ENCODE peak calls at places on chromosomes 6 and 20, in six cellular contexts. H is neuronal stem cell, R is A673, U is tibial artery, P is ascending aorta, L is RWPE2. T is an unnamed sample. For H3K27me3 and H3K36me3, the result is how much of the 10 kb centered on the place peaks cover.

GRCh38 chr6:150025201-150025917 is at the start of gene RAET1L:
- DNase-seq in H (no peak), R (peak), U (no peak), P (peak), L (no peak), T (peak)

GRCh38 chr6:30100585-30101422 is 12.1 kb downstream of the TRIM31 start:
- DNase-seq in H (no peak), R (no peak), U (no peak), P (no peak), L (no peak), T (peak)

GRCh38 chr6:11755725-11756124 is 22.9 kb downstream of the ADTRP start:
- DNase-seq in H (no peak), R (no peak), U (no peak), P (no peak), L (no peak), T (no peak)

GRCh38 chr6:77653817-77654216 is 978 bp downstream of the MEI4 start:
- DNase-seq in H (no peak), R (no peak), U (no peak), P (no peak), L (no peak), T (no peak)

GRCh38 chr6:16254535-16254934 is 16.1 kb downstream of the GMPR start:
- DNase-seq in H (no peak), R (no peak), U (no peak), P (no peak), L (no peak), T (no peak)

GRCh38 chr6:24536466-24536865 is 41.7 kb downstream of the ALDH5A1 start:
- DNase-seq in H (no peak), R (peak), U (no peak), P (no peak), L (no peak), T (no peak)

GRCh38 chr6:64489760-64490159 is 854.2 kb downstream of the PHF3 start:
- DNase-seq in H (no peak), R (no peak), U (no peak), P (no peak), L (no peak), T (no peak)

GRCh38 chr6:119881416-119881815 is 531.9 kb upstream of the MAN1A1 start:
- DNase-seq in H (no peak), R (no peak), U (no peak), P (no peak), L (no peak), T (no peak)

GRCh38 chr6:32700391-32701040 is 34.1 kb upstream of the HLA-DQB1 start:
- DNase-seq in H (peak), R (peak), U (no peak), P (no peak), L (no peak), T (peak)

GRCh38 chr6:7919871-7920270 is 9.3 kb upstream of the TXNDC5 start:
- DNase-seq in H (no peak), R (peak), U (no peak), P (no peak), L (peak), T (no peak)

GRCh38 chr6:152642578-152643375 is 5.6 kb upstream of the SYNE1 start:
- DNase-seq in H (peak), R (peak), U (peak), P (no peak), L (peak), T (peak)

GRCh38 chr6:90403489-90404381 is 107.1 kb upstream of the BACH2 start:
- DNase-seq in H (no peak), R (peak), U (no peak), P (no peak), L (no peak), T (peak)

GRCh38 chr6:29759457-29759856 is 36.2 kb downstream of the HLA-F start:
- DNase-seq in H (no peak), R (no peak), U (no peak), P (no peak), L (no peak), T (peak)

GRCh38 chr6:16345449-16346330 is 107.3 kb downstream of the GMPR start:
- DNase-seq in H (no peak), R (peak), U (no peak), P (no peak), L (no peak), T (peak)

GRCh38 chr6:163195721-163196691 is 218.5 kb upstream of the QKI start:
- DNase-seq in H (no peak), R (no peak), U (no peak), P (no peak), L (no peak), T (peak)

GRCh38 chr6:32844839-32845372 is 1.1 kb upstream of the PSMB8 start:
- DNase-seq in H (no peak), R (no peak), U (no peak), P (no peak), L (no peak), T (no peak)

GRCh38 chr6:7998103-7998725 is 66.0 kb downstream of the BLOC1S5 start:
- DNase-seq in H (no peak), R (no peak), U (no peak), P (no peak), L (no peak), T (no peak)

GRCh38 chr6:76633259-76633658 is 560.8 kb upstream of the IMPG1 start:
- DNase-seq in H (no peak), R (no peak), U (no peak), P (no peak), L (no peak), T (peak)

GRCh38 chr6:152380993-152381898 is 255.9 kb downstream of the SYNE1 start:
- DNase-seq in H (peak), R (peak), U (peak), P (peak), L (peak), T (no peak)

GRCh38 chr6:4349323-4349722 is 213.9 kb upstream of the ECI2 start:
- DNase-seq in H (no peak), R (no peak), U (no peak), P (no peak), L (no peak), T (no peak)

GRCh38 chr20:19758888-19759331 is 852 bp downstream of the RIN2 start:
- DNase-seq in H (peak), R (peak), U (peak), P (peak), L (no peak), T (peak)

GRCh38 chr6:170075659-170076223 is 215.1 kb downstream of the DLL1 start:
- DNase-seq in H (no peak), R (no peak), U (no peak), P (peak), L (peak), T (no peak)

GRCh38 chr20:52859156-52859887 is 112.8 kb upstream of the TSHZ2 start:
- DNase-seq in H (no peak), R (no peak), U (no peak), P (no peak), L (no peak), T (peak)

GRCh38 chr6:128235556-128235955 is 284.8 kb downstream of the PTPRK start:
- DNase-seq in H (no peak), R (no peak), U (no peak), P (no peak), L (no peak), T (no peak)

GRCh38 chr6:170286934-170287265 is 4.0 kb downstream of the DLL1 start:
- DNase-seq in H (peak), R (no peak), U (no peak), P (no peak), L (no peak), T (no peak)

GRCh38 chr6:110826236-110827129 is 11.2 kb upstream of the CDK19 start:
- DNase-seq in H (no peak), R (no peak), U (peak), P (no peak), L (no peak), T (no peak)

GRCh38 chr6:159981591-159982245 is 12.8 kb downstream of the IGF2R start:
- DNase-seq in H (no peak), R (no peak), U (peak), P (no peak), L (no peak), T (no peak)

GRCh38 chr6:5818959-5819358 is 187.8 kb downstream of the NRN1 start:
- DNase-seq in H (no peak), R (no peak), U (no peak), P (no peak), L (no peak), T (no peak)

GRCh38 chr20:48875233-48875913 is 46.1 kb upstream of the ARFGEF2 start:
- DNase-seq in H (no peak), R (no peak), U (no peak), P (no peak), L (no peak), T (no peak)

GRCh38 chr20:58225490-58226200 is 2.8 kb downstream of the ANKRD60 start:
- DNase-seq in H (no peak), R (no peak), U (peak), P (no peak), L (peak), T (no peak)

GRCh38 chr6:98824163-98824906 is 10.0 kb upstream of the POU3F2 start:
- DNase-seq in H (peak), R (peak), U (no peak), P (no peak), L (no peak), T (peak)

GRCh38 chr6:99521557-99522286 is 6.5 kb upstream of the USP45 start:
- DNase-seq in H (no peak), R (peak), U (peak), P (no peak), L (no peak), T (no peak)

GRCh38 chr6:46781478-46782378 is 11.5 kb upstream of the MEP1A start:
- DNase-seq in H (peak), R (peak), U (peak), P (peak), L (no peak), T (peak)

GRCh38 chr6:70413829-70414494 is 654 bp downstream of the FAM135A start:
- DNase-seq in H (peak), R (peak), U (no peak), P (no peak), L (no peak), T (peak)

GRCh38 chr6:55040102-55040848 is 134.0 kb upstream of the HCRTR2 start:
- DNase-seq in H (no peak), R (no peak), U (no peak), P (no peak), L (no peak), T (no peak)

GRCh38 chr20:32626859-32627636 is 41.9 kb upstream of the NOL4L start:
- DNase-seq in H (no peak), R (no peak), U (no peak), P (no peak), L (peak), T (peak)
- H3K4me3 ChIP-seq in H (no peak), R (no peak), U (no peak), P (no peak), L (no peak), T (no peak)

DNA sequence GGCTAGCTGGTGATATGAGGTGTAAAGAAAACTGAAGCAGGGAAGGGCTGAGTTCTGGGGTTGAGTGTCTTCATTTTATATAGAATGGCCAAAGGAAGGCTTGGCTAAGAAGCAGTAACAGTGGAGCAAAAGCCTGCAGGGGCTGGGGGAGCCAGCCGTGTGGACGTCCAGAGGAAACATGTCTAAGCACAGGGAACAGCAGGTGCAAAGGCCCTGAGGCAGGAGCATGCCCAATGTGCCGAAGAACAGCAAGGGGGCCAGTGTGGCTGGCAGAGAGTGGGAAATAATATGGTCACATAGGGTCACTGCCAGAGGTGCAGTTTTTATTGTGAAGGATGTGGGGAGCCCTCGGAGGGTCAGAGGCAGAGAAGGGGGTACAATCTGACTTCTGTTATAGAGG is 60.5 kb upstream of the KCNG1 start:
- DNase-seq in H (no peak), R (no peak), U (no peak), P (no peak), L (peak), T (no peak)
- H3K27me3 ChIP-seq in H (under half), R (under half), U (under half), P (under half), L (under half), T (under half)

GRCh38 chr20:47216819-47217410 is 139.6 kb downstream of the ZMYND8 start:
- DNase-seq in H (no peak), R (no peak), U (no peak), P (no peak), L (no peak), T (no peak)
- H3K36me3 ChIP-seq in H (half or more), R (under half), U (half or more), P (half or more), L (half or more), T (under half)

GRCh38 chr6:113971786-113972185 is 838 bp upstream of the HDAC2 start:
- DNase-seq in H (no peak), R (peak), U (no peak), P (no peak), L (no peak), T (peak)
- H3K4me3 ChIP-seq in H (peak), R (no peak), U (peak), P (peak), L (peak), T (no peak)

GRCh38 chr20:23877524-23877923 is 2.0 kb downstream of the CST5 start:
- DNase-seq in H (no peak), R (no peak), U (no peak), P (no peak), L (no peak), T (no peak)
- H3K27me3 ChIP-seq in H (under half), R (under half), U (under half), P (under half), L (under half), T (under half)

GRCh38 chr6:35084041-35084491 is 57.1 kb downstream of the TCP11 start:
- DNase-seq in H (no peak), R (no peak), U (peak), P (peak), L (no peak), T (peak)

GRCh38 chr6:35086282-35086632 is 54.9 kb downstream of the TCP11 start:
- DNase-seq in H (no peak), R (no peak), U (no peak), P (no peak), L (no peak), T (no peak)

GRCh38 chr6:35085359-35086281 is 55.5 kb downstream of the TCP11 start:
- DNase-seq in H (no peak), R (no peak), U (no peak), P (peak), L (no peak), T (peak)

GRCh38 chr6:35083507-35083906 is 57.6 kb downstream of the TCP11 start:
- DNase-seq in H (no peak), R (no peak), U (no peak), P (peak), L (no peak), T (peak)

GRCh38 chr6:35084511-35085203 is 56.5 kb downstream of the TCP11 start:
- DNase-seq in H (no peak), R (no peak), U (peak), P (peak), L (peak), T (peak)
- H3K36me3 ChIP-seq in H (half or more), R (under half), U (half or more), P (half or more), L (under half), T (under half)

DNA sequence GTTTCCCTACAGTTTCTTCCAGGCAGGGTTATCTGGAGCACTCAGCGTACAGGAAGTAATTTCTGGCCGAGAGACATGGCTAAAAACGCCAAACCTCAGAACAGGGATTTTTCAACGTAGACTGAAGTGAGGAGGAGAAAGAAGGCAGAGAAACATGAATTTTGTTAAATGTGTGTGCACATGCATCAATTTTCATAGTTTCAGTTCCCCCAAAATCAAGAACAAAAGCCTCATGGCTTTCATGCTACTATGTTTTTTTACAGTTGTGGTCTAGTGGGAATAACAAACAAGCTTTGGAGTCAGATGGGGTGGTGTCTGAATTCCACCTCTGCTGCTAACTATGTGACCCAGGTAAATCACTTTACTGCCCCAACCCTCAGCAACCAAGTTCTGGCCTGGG is 4.9 kb downstream of the TOMM34 start:
- DNase-seq in H (no peak), R (no peak), U (no peak), P (no peak), L (no peak), T (no peak)
- H3K4me3 ChIP-seq in H (no peak), R (no peak), U (no peak), P (no peak), L (no peak), T (no peak)